ENCODE peak calls at places on chromosome 16, in ten cellular contexts. J is mesothelial cell of epicardium, P is AG04450, M is thoracic aorta, D is IMR-90, B is Calu3, N is heart left ventricle, L is astrocyte of the cerebellum, Y is dorsolateral prefrontal cortex, E is BJ. C is an unnamed sample.

GRCh38 chr16:3584412-3584811 is 7.2 kb upstream of the NLRC3 start:
- DNase-seq in J (no peak), P (no peak), M (no peak), D (no peak), B (no peak), N (no peak), L (no peak), Y (no peak), E (no peak), C (no peak)

GRCh38 chr16:21626659-21627277 is 25.6 kb downstream of the IGSF6 start:
- DNase-seq in J (no peak), P (peak; percentile 42), M (no peak), D (peak; percentile 88), B (peak; percentile 63), N (no peak), L (peak; percentile 65), Y (no peak), E (peak; percentile 95), C (no peak)

GRCh38 chr16:17302620-17303019 is 168.1 kb downstream of the XYLT1 start:
- DNase-seq in J (no peak), P (no peak), M (no peak), D (no peak), B (no peak), N (no peak), L (no peak), Y (no peak), E (no peak), C (no peak)

GRCh38 chr16:14110728-14111251 is 39.7 kb downstream of the MRTFB start:
- DNase-seq in J (no peak), P (no peak), M (no peak), D (no peak), B (no peak), N (no peak), L (peak; percentile 8), Y (no peak), E (no peak), C (no peak)

GRCh38 chr16:8716592-8716991 is 42.2 kb downstream of the ABAT start:
- DNase-seq in J (no peak), P (no peak), M (no peak), D (peak; percentile 57), B (no peak), N (no peak), L (no peak), Y (no peak), E (no peak), C (no peak)

GRCh38 chr16:9225527-9226316 is 134.3 kb downstream of the HAPSTR1 start:
- DNase-seq in J (no peak), P (no peak), M (no peak), D (no peak), B (peak; percentile 25), N (no peak), L (no peak), Y (peak; percentile 45), E (no peak), C (no peak)

GRCh38 chr16:11794991-11795886 is 1.8 kb downstream of the ZC3H7A start:
- DNase-seq in J (no peak), P (no peak), M (no peak), D (no peak), B (no peak), N (no peak), L (no peak), Y (no peak), E (no peak), C (no peak)

GRCh38 chr16:30941600-30942420 is 7.1 kb upstream of the ORAI3 start:
- DNase-seq in J (no peak), P (no peak), M (no peak), D (peak; percentile 58), B (peak; percentile 88), N (peak; percentile 83), L (no peak), Y (peak; percentile 64), E (no peak), C (peak; percentile 92)

GRCh38 chr16:84370723-84371552 is 2.6 kb downstream of the ATP2C2 start:
- DNase-seq in J (no peak), P (no peak), M (no peak), D (no peak), B (peak; percentile 36), N (no peak), L (no peak), Y (no peak), E (no peak), C (no peak)
- TF ChIP-seq CTCF in J (no peak), P (no peak), M (no peak), D (no peak), B (no peak), N (no peak), L (no peak), Y (no peak), E (no peak), C (no peak)

DNA sequence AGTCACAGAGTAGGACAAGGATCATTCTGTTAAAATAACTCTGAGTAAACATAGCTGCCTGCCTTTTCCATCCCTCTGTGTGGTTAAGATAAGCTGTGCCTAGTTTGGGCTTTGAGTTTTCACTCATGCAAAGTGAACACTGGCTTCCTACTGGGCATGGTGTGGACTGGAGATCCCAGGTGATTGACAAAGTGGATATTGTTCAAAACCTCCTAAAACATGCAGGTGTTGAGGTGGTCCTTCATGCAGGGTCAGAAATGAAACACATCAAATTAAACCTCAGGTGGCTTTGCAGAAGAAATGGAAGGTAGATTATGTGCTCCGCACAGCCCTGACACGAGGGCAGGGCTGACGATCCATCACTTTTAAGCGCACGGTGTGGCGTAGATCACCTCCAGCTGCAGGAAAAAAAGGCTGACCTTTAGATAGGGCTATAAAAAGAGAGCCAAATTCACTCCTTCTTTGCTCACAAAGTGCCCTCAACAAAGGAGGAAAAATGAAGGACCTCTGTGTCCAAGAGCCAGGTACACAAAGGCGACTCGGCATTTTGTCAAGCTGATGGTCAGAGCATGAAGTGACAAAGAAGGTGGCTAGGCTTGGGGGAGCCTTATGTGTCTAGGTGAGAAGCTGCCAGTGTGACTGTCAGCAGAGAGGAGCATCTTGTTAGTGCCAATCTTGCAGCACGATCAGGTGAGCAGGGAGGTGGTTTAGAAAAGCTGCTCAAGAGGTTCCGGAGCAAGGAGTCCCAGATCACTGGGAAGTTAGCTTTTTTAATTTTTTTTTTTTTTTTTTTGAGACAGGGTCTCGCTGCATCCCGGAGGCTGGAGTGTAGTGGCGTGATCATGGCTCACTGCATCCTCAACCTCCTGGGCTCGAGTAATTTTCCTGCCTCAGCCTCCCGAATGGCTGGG is 19.9 kb upstream of the ITPRIPL2 start:
- DNase-seq in J (no peak), P (no peak), M (no peak), D (no peak), B (no peak), N (no peak), L (no peak), Y (no peak), E (no peak), C (no peak)
- TF ChIP-seq CTCF in J (no peak), P (no peak), M (no peak), D (no peak), B (no peak), N (no peak), L (no peak), Y (no peak), E (no peak), C (no peak)

GRCh38 chr16:85751665-85752501 is 987 bp upstream of the C16orf74 start:
- DNase-seq in J (no peak), P (no peak), M (no peak), D (peak; percentile 58), B (no peak), N (no peak), L (no peak), Y (no peak), E (no peak), C (peak; percentile 20)

GRCh38 chr16:85753559-85753958 is 2.7 kb upstream of the C16orf74 start:
- DNase-seq in J (no peak), P (no peak), M (no peak), D (no peak), B (no peak), N (no peak), L (no peak), Y (no peak), E (no peak), C (no peak)

GRCh38 chr16:85753976-85754375 is 3.1 kb upstream of the C16orf74 start:
- DNase-seq in J (no peak), P (no peak), M (no peak), D (no peak), B (no peak), N (no peak), L (no peak), Y (no peak), E (no peak), C (no peak)

GRCh38 chr16:85754403-85754802 is 3.5 kb upstream of the C16orf74 start:
- DNase-seq in J (no peak), P (no peak), M (no peak), D (no peak), B (no peak), N (no peak), L (no peak), Y (no peak), E (no peak), C (no peak)

GRCh38 chr16:85752511-85753420 is 1.9 kb upstream of the C16orf74 start:
- DNase-seq in J (peak; percentile 66), P (no peak), M (no peak), D (peak; percentile 62), B (peak; percentile 62), N (no peak), L (no peak), Y (no peak), E (no peak), C (no peak)
- TF ChIP-seq CTCF in J (no peak), P (peak; percentile 64), M (no peak), D (peak; percentile 47), B (no peak), N (no peak), L (peak; percentile 35), Y (no peak), E (peak; percentile 41), C (no peak)

DNA sequence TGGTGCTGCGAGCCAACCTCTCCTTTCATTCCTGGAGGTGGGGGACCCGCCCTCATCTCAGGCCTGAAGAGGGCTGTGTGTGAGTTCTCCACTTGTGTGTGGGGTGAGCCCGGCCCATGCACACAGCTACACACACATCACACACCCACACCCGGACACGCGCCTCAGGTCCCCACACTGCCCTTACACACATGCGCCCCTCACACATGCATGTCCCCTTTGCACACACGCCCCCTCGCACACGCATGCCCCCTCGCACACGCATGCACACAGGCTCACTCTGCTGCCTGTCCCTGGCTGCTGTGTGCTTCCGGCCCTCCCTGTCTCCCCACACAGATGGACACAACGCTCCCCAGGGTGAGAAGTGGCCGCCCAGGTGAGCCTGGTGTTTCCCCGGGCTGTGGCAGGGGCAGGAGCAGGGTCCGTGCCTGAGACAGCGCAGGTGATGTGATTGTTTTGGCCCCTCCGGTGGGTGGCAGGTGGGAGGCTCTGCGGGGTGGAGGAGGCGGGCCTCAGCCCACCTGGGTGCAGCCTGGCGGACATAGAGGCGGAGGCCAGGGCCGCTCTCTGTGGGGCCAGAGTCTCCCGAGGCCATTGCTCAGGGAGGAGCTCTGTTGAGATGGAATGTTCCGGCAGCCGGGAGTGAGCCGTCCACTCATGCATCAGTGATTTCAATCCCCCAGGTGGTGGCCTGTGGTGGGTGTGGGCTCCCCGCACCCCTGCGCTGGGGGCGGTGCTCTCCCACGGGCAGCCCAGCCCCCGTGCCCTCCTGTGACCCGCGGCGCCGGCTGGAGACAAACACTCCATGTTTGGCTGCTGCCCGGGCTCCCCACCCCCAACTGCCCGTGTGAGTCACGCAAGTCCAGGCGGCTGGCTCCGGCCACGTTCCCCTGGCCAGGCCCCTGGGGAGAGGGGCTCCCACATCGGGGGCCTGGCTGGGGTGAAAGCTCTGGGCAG is 29.1 kb downstream of the CACNA1H start:
- DNase-seq in J (no peak), P (peak; percentile 58), M (peak; percentile 61), D (peak; percentile 85), B (peak; percentile 72), N (peak; percentile 78), L (peak; percentile 34), Y (peak; percentile 20), E (peak; percentile 19), C (no peak)
- TF ChIP-seq CTCF in J (no peak), P (no peak), M (no peak), D (no peak), B (peak; percentile 15), N (no peak), L (no peak), Y (no peak), E (no peak), C (no peak)

GRCh38 chr16:86019446-86020047 is 120.6 kb downstream of the IRF8 start:
- DNase-seq in J (no peak), P (no peak), M (no peak), D (no peak), B (no peak), N (no peak), L (no peak), Y (no peak), E (no peak), C (no peak)
- TF ChIP-seq CTCF in J (no peak), P (peak; percentile 45), M (no peak), D (peak; percentile 31), B (peak; percentile 43), N (no peak), L (peak; percentile 19), Y (no peak), E (peak; percentile 37), C (peak; percentile 7)

C was measured in GM13976.